ENCODE peak calls at places on chromosomes 11 and 22, in seven cellular contexts. K, L, P, G, M, V and Y are unnamed samples.

GRCh38 chr11:20161230-20161918 is 1.1 kb upstream of the DBX1 start:
- DNase-seq in M (no peak), P (no peak), K (no peak), G (no peak), V (no peak), L (peak; percentile 68), Y (no peak)

GRCh38 chr22:46280999-46281623 is 13.3 kb downstream of the TTC38 start:
- DNase-seq in V (no peak), M (no peak), P (no peak), L (no peak), K (no peak), G (no peak), Y (no peak)

GRCh38 chr22:31776231-31776630 is 22.4 kb downstream of the DEPDC5 start:
- DNase-seq in P (no peak), M (no peak), L (no peak), K (no peak), V (no peak), G (no peak), Y (no peak)

GRCh38 chr22:47307326-47307725 is 544.9 kb downstream of the TBC1D22A start:
- DNase-seq in P (no peak), V (no peak), M (peak; percentile 45), L (no peak), K (no peak), G (no peak), Y (peak; percentile 22)

GRCh38 chr11:107999759-108000455 is 8.8 kb upstream of the CUL5 start:
- DNase-seq in G (peak; percentile 85), K (no peak), V (no peak), L (peak; percentile 85), M (no peak), P (no peak), Y (no peak)

GRCh38 chr11:129625930-129626329 is 189.7 kb upstream of the TMEM45B start:
- DNase-seq in L (no peak), V (no peak), P (no peak), G (no peak), M (no peak), K (no peak), Y (no peak)

GRCh38 chr11:2844116-2844515 is 41.5 kb downstream of the CDKN1C start:
- DNase-seq in M (no peak), K (no peak), L (no peak), V (no peak), G (no peak), P (no peak), Y (no peak)

GRCh38 chr11:12765428-12765827 is 91.2 kb downstream of the TEAD1 start:
- DNase-seq in M (no peak), K (no peak), V (no peak), P (no peak), L (no peak), G (peak; percentile 63), Y (no peak)

GRCh38 chr11:12518606-12519385 is 141.4 kb downstream of the PARVA start:
- DNase-seq in G (no peak), K (no peak), L (no peak), M (no peak), P (no peak), V (no peak), Y (no peak)

GRCh38 chr11:13339196-13340153 is 61.9 kb downstream of the BMAL1 start:
- DNase-seq in V (no peak), K (no peak), L (no peak), P (no peak), G (peak; percentile 60), M (no peak), Y (no peak)

GRCh38 chr11:69854719-69855118 is 35.5 kb upstream of the FGF3 start:
- DNase-seq in P (no peak), K (no peak), V (no peak), G (no peak), M (no peak), L (no peak), Y (no peak)

GRCh38 chr22:23067023-23067650 is 3.2 kb upstream of the GNAZ start:
- DNase-seq in M (peak; percentile 66), P (no peak), L (no peak), V (peak; percentile 10), G (no peak), K (peak; percentile 7), Y (peak; percentile 59)

GRCh38 chr11:75031224-75031753 is 42.6 kb downstream of the NEU3 start:
- DNase-seq in M (no peak), K (no peak), V (no peak), P (no peak), L (no peak), G (no peak), Y (no peak)

GRCh38 chr11:6693342-6694228 is 10.4 kb upstream of the MRPL17 start:
- DNase-seq in V (no peak), G (peak; percentile 87), M (no peak), P (no peak), K (peak; percentile 24), L (no peak), Y (no peak)

GRCh38 chr22:43996170-43996980 is 27.7 kb upstream of the PARVB start:
- DNase-seq in L (no peak), K (peak; percentile 28), V (no peak), P (peak; percentile 59), M (no peak), G (no peak), Y (no peak)

GRCh38 chr11:75262436-75262835 is 21.9 kb downstream of the TPBGL start:
- DNase-seq in V (no peak), G (no peak), L (no peak), P (no peak), K (peak; percentile 6), M (peak; percentile 65), Y (no peak)

GRCh38 chr11:69778373-69778772 is 3.2 kb upstream of the FGF4 start:
- DNase-seq in L (no peak), P (no peak), G (no peak), V (no peak), M (no peak), K (no peak), Y (no peak)

GRCh38 chr11:2664331-2664730 is 35.5 kb downstream of the KCNQ1OT1 start:
- DNase-seq in K (no peak), G (no peak), M (peak; percentile 62), V (no peak), P (no peak), L (no peak), Y (no peak)

GRCh38 chr22:50473088-50473487 is 1.7 kb downstream of the SBF1 start:
- DNase-seq in M (no peak), L (peak; percentile 38), P (no peak), G (no peak), K (no peak), V (no peak), Y (no peak)
- TF ChIP-seq CTCF in M (no peak), L (peak; percentile 40), P (no peak), G (peak; percentile 49), K (no peak), V (no peak), Y (peak; percentile 30)

GRCh38 chr22:19107730-19108074 is 14.5 kb downstream of the DGCR2 start:
- DNase-seq in P (no peak), M (no peak), L (no peak), K (no peak), V (peak; percentile 6), G (no peak), Y (no peak)

GRCh38 chr22:19106886-19107729 is 15.1 kb downstream of the DGCR2 start:
- DNase-seq in P (no peak), M (no peak), L (no peak), K (no peak), G (no peak), V (peak; percentile 9), Y (no peak)

GRCh38 chr22:19103881-19104821 is 18.1 kb downstream of the DGCR2 start:
- DNase-seq in V (peak; percentile 86), K (no peak), L (no peak), G (peak; percentile 31), M (no peak), P (no peak), Y (no peak)

GRCh38 chr22:19105456-19105855 is 16.8 kb downstream of the DGCR2 start:
- DNase-seq in V (peak; percentile 11), G (no peak), M (no peak), K (no peak), L (no peak), P (no peak), Y (no peak)

DNA sequence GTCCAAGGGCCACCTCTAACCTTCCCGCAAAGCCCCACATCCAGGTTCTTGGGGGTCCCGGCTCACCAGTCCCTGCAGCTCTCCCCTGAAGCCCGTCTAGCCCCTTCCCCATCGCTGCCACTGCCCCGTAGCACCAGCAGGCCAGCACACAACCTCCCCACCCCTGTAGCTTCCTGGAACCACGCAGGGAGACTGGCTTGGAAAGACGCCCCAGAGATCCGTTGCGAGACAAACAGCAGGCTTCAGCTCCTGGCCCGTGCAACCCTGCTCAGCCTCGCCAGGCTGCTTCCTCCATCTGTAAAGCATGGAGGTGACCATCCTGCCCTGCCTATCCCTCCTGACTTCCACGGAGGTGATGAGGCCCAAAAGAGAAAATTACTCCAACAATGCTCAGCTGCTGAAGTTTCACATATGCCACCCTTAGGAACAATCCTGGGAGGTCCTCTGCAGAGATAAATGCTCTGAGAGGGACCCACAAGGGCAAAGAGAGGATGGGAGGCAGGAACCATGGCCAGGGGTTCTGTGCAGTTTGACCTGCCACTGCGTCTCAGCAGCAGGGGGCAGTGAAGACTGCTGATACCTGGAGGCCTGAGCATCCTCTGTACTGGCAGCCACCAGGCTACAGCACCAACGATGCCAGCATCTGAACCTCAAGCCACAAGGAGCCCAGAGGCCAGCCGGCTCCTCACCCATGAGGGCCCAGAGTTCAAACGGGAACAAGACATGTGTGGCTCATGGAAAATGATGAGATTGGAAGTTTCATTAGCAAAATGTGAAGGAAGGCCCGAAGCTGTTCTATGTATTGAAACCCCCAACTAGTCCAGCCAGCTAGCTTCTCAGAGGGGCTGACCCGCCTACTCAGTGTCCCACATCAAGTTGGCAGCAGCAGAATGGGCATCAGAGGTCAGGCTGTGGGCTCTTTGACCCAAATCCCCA is 16.1 kb downstream of the DGCR2 start:
- DNase-seq in M (no peak), K (no peak), V (peak; percentile 35), G (no peak), P (no peak), L (peak; percentile 47), Y (no peak)
- TF ChIP-seq CTCF in M (no peak), K (no peak), V (no peak), G (no peak), P (no peak), L (peak; percentile 32), Y (peak; percentile 34)

DNA sequence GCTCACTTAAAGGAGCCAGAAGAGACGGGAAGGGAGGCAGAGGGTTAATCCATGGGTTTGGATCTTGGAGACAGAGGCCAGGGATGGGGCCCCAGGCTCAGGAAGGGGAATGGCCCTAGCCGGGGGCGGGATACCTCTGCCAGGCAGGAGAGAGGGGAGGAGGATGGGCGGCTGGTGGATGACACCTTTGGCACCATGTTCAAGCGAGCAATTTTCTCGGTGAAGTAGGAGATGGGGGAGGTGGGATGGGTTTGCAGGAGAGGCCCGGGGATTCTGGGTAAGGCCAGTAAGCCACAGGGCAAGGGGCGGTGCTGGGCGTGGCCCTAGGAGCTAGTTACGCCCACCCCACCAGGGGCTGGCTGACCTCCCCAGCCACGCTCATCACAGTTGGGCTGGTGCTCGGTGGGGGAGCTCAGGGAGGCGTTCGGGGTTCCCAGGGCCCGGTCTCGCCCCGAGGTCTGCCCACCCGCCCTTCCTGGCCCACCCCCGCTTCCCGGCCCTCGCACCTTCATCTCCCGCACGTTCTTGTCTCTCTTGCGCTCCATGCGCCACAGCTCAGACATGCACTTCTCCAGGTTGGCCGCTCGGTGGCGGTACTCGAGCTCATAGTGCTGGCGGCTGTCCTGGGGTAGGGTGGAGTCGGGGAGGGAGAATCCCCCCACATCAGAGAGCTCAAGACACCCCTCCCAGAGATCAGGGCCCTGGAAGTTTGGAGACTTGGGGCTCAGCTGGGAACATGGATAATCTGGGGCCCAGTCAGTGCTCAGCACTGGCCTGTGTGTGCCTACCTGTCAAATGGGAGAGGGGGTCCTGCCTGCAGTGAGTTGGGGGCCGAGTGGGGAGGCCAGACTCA is 12.7 kb downstream of the BAIAP2L2 start:
- DNase-seq in L (peak; percentile 86), P (peak; percentile 22), M (no peak), G (no peak), K (no peak), V (no peak), Y (peak; percentile 68)
- TF ChIP-seq CTCF in L (peak; percentile 70), P (no peak), M (no peak), G (no peak), K (no peak), V (no peak), Y (peak; percentile 71)

GRCh38 chr11:39327302-39327701 is 2132.2 kb downstream of the LRRC4C start:
- DNase-seq in K (no peak), M (no peak), V (peak; percentile 23), L (no peak), G (no peak), P (no peak), Y (no peak)
- TF ChIP-seq CTCF in K (no peak), M (no peak), V (no peak), L (no peak), G (no peak), P (no peak), Y (no peak)